ENCODE peak calls at places on chromosomes 7 and 10, in five cellular contexts. Z is pancreas, K is stomach, Q is GM23248, E is dorsolateral prefrontal cortex. W is an unnamed sample.

GRCh38 chr7:147452816-147453215 is 1137.8 kb upstream of the C7orf33 start:
- DNase-seq in E (no peak), K (no peak), Q (no peak), Z (no peak), W (no peak)

GRCh38 chr10:12062754-12063482 is 5.8 kb upstream of the DHTKD1 start:
- DNase-seq in E (no peak), Q (no peak), Z (no peak), K (no peak), W (no peak)

GRCh38 chr10:78319371-78319770 is 285.7 kb downstream of the RPS24 start:
- DNase-seq in Z (no peak), E (no peak), Q (no peak), K (no peak), W (no peak)

GRCh38 chr7:91407942-91408341 is 143.7 kb downstream of the FZD1 start:
- DNase-seq in E (no peak), K (no peak), Z (no peak), Q (no peak), W (no peak)

GRCh38 chr7:134353411-134353810 is 36.7 kb upstream of the SLC35B4 start:
- DNase-seq in Z (no peak), Q (no peak), K (no peak), E (no peak), W (no peak)

GRCh38 chr10:46557319-46558140 is 1.1 kb upstream of the GPRIN2 start:
- DNase-seq in E (peak; percentile 47), K (peak; percentile 33), Z (peak; percentile 87), Q (no peak), W (no peak)

GRCh38 chr10:97018251-97019212 is 167.2 kb downstream of the SLIT1 start:
- DNase-seq in K (no peak), Z (no peak), E (no peak), Q (no peak), W (no peak)

GRCh38 chr7:98077762-98078161 is 28.9 kb upstream of the LMTK2 start:
- DNase-seq in K (peak; percentile 5), E (no peak), Q (no peak), Z (no peak), W (no peak)

GRCh38 chr10:107914450-107915276 is 750.2 kb upstream of the SORCS1 start:
- DNase-seq in Q (peak; percentile 70), Z (peak; percentile 75), E (peak; percentile 62), K (no peak), W (no peak)

GRCh38 chr10:112580267-112580666 is 133.3 kb downstream of the VTI1A start:
- DNase-seq in E (no peak), Z (no peak), K (no peak), Q (no peak), W (no peak)

GRCh38 chr7:45715471-45716352 is 141.5 kb downstream of the ADCY1 start:
- DNase-seq in K (no peak), E (no peak), Z (no peak), Q (no peak), W (no peak)

GRCh38 chr10:15202639-15203038 is 34.1 kb upstream of the NMT2 start:
- DNase-seq in Z (no peak), K (no peak), E (no peak), Q (no peak), W (no peak)

GRCh38 chr7:43808410-43808809 is 49.9 kb downstream of the BLVRA start:
- DNase-seq in K (no peak), Z (no peak), E (no peak), Q (no peak), W (no peak)

GRCh38 chr7:13986208-13986607 is 3.3 kb downstream of the ETV1 start:
- DNase-seq in Z (no peak), K (no peak), E (no peak), Q (no peak), W (no peak)

GRCh38 chr10:132169031-132169765 is 17.6 kb upstream of the DPYSL4 start:
- DNase-seq in Z (peak; percentile 69), E (peak; percentile 37), K (no peak), Q (no peak), W (no peak)

GRCh38 chr10:110267246-110267645 is 37.5 kb downstream of the SMNDC1 start:
- DNase-seq in K (no peak), Q (no peak), E (no peak), Z (no peak), W (no peak)

GRCh38 chr7:144036302-144036858 is 12.4 kb upstream of the OR2A5 start:
- DNase-seq in E (no peak), Q (no peak), K (no peak), Z (no peak), W (no peak)

GRCh38 chr10:43689618-43689954 is 40.9 kb upstream of the ZNF32 start:
- DNase-seq in Q (peak; percentile 58), E (no peak), Z (peak; percentile 90), K (peak; percentile 68), W (no peak)

GRCh38 chr7:46600340-46600739 is 679.3 kb upstream of the IGFBP3 start:
- DNase-seq in K (no peak), E (no peak), Z (no peak), Q (peak; percentile 78), W (peak; percentile 26)

GRCh38 chr10:118957966-118958365 is 71.5 kb upstream of the NANOS1 start:
- DNase-seq in Z (no peak), K (no peak), Q (no peak), E (no peak), W (no peak)

GRCh38 chr10:118958559-118958958 is 71.0 kb upstream of the NANOS1 start:
- DNase-seq in Z (no peak), Q (no peak), K (no peak), E (no peak), W (no peak)

GRCh38 chr10:118957141-118957825 is 72.2 kb upstream of the NANOS1 start:
- DNase-seq in K (no peak), Z (no peak), Q (no peak), E (no peak), W (no peak)

GRCh38 chr10:118955531-118956252 is 73.8 kb upstream of the NANOS1 start:
- DNase-seq in K (peak; percentile 17), E (no peak), Q (no peak), Z (no peak), W (no peak)

DNA sequence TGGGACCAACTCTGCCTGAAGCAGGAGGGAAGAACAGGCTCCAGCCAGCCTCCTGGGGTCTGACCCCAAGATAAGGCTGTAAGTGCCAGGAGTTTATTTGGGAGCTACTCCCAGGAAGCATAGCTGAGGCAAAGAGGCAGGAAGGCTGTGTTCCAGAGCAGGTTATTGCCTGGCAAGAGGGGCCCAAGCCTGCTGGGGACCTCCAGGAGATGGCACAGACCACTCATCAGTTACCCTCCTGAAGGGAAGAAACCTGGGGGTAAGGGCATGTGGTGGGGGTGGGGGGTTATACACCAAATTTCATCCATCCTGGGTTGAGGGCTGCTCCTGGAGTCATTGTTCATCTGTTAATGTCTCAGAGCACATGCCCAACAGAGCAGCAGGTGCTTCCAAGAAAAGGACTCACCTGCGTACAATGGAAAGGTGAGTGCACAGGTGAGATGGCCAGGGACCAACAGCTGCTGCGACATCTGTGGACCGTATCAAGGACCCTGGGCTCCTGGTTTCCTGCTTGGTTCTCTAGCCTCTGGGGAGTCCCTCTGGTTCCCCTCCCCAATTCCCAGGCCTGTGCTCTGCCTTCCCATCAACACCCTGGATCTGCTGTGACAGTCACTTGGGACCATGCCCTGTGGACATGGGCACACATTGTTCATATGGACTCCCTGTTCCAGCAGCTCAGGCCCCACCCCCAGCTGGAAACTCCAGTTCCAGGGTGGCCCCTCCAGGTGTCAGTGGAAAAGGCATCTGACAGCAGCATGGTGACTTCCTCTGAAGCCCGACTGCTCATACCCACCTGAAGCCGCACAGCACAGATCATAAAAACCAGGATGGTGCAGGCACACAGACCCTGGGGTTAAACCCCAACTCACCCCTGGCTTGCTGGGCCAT is 73.0 kb upstream of the NANOS1 start:
- DNase-seq in E (no peak), K (peak; percentile 45), Q (no peak), Z (no peak), W (no peak)
- H3K4me3 ChIP-seq in E (no peak overlapping the region), K (no peak overlapping the region), Q (no peak overlapping the region), Z (no peak overlapping the region), W (no peak overlapping the region)

DNA sequence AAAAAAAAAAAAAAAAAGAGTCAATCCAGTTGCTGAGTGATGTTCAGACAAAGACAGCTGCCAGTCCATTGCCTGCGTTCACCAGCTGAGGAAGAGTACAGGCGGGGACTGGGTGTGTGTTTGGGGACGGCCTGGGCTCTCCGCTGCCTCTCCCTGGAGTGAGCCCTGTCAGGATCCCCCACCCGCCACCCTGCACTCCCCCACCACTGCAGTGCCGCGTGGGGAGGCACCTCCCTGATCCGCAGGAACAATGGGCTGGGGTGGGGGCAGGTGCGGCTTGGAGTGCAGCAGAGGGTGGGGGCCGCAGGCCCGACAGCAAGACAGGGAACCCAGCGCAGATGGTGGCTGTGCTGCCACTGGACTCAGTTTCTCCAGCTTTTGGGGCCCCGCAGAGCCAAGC is 1.4 kb downstream of the HSPA12A start:
- DNase-seq in E (peak; percentile 57), Z (no peak), K (no peak), Q (no peak), W (no peak)
- H3K4me3 ChIP-seq in E (peak overlapping the region; percentile 86), Z (peak overlapping the region; percentile 77), K (peak overlapping the region; percentile 76), Q (peak overlapping the region; percentile 77), W (peak overlapping the region; percentile 69)

DNA sequence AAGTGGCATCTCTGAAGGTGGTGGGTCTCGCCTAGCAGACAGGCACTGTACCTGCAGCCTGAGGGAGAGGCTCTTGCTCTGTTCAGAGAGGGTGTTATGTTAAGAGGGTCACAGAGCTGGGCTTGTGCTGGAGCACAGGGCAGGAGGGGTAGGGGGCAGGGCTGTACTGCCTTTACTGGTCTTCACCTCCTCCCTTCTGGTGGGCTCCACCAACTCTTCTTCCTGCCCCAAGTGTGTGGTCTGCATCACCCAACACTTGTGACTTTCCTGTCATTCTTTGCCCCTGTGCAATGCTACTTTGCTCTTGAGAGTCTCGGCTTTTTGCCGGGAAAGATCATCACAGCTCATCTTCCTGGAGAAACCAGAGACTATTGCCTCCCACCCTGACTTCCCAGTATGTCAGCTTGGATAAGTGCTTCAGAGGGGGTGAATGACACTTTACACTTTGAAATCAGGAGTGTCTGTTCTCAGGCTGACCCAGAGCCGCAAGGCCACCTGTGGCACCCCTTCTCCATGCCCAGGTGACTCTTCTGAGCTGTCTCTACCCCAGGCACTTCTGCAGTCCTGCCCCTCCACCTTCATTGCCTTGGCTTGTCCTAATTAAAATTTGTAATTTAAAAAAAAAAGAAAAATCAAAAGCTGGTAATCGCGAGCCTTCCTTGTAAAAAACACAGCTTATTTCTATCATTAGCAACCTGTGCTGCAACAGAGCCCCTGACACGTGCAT is 38.4 kb upstream of the IKZF1 start:
- DNase-seq in K (no peak), E (no peak), Z (no peak), Q (no peak), W (no peak)
- H3K4me3 ChIP-seq in K (no peak overlapping the region), E (no peak overlapping the region), Z (no peak overlapping the region), Q (no peak overlapping the region), W (no peak overlapping the region)

GRCh38 chr7:97004237-97004930 is 969 bp upstream of the DLX6 start:
- DNase-seq in E (no peak), Z (no peak), K (no peak), Q (no peak), W (no peak)

GRCh38 chr7:97006951-97007861 is 1.9 kb downstream of the DLX6 start:
- DNase-seq in Z (no peak), K (no peak), E (no peak), Q (no peak), W (no peak)

GRCh38 chr7:97006146-97006950 is 995 bp downstream of the DLX6 start:
- DNase-seq in E (no peak), Q (peak; percentile 53), Z (peak; percentile 84), K (peak; percentile 39), W (no peak)

GRCh38 chr7:97004931-97005763 is at the start of gene DLX6:
- DNase-seq in K (no peak), Q (peak; percentile 21), E (no peak), Z (no peak), W (no peak)

DNA sequence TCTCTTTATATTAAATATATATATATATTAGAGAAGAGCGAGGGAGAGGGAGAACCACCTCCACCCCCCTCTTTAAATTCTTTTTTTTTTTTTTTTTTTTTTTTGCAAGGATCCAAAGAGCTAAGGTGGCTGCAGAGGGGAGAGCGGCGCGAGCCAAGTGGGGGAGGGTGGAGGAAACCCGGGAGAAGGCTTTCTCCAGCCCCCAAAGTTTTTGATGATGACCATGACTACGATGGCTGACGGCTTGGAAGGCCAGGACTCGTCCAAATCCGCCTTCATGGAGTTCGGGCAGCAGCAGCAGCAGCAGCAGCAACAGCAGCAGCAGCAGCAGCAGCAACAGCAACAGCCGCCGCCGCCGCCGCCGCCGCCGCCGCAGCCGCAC is 402 bp downstream of the DLX6 start:
- DNase-seq in Q (no peak), Z (no peak), K (no peak), E (no peak), W (no peak)
- H3K4me3 ChIP-seq in Q (peak overlapping the region; percentile 47), Z (peak overlapping the region; percentile 26), K (peak overlapping the region; percentile 36), E (peak overlapping the region; percentile 56), W (peak overlapping the region; percentile 4)